ENCODE peak calls at places on chromosomes 16 and 17, in ten cellular contexts. D is vagina; K is astrocyte of the cerebellum; R is substantia nigra; X is WTC11; U is neural progenitor cell; Z is activated CD4-positive, alpha-beta T cell treated with anti-CD3 and anti-CD28 coated beads, Interleukin-2, amount 50 U/mL, for 1 hour; S is nephron progenitor cell; Q is stimulated activated CD4-positive, alpha-beta T cell treated with anti-CD3 and anti-CD28 coated beads, Interleukin-1b, Interleukin-23, amount 100 ng/mL, for 1 hour; N is GM03348. T is an unnamed sample.

GRCh38 chr17:81923302-81924260 is 4.0 kb downstream of the MAFG start:
- DNase-seq in R (no peak), D (no peak), Z (no peak), X (peak; percentile 68), U (peak; percentile 87), N (peak; percentile 85), S (peak; percentile 72), Q (no peak), K (no peak), T (peak; percentile 70)

GRCh38 chr16:85372627-85373372 is 240.3 kb upstream of the GSE1 start:
- DNase-seq in Q (no peak), D (no peak), Z (no peak), K (no peak), S (no peak), U (no peak), R (no peak), X (no peak), N (peak; percentile 82), T (no peak)

GRCh38 chr17:56820207-56820606 is 13.5 kb downstream of the C17orf67 start:
- DNase-seq in S (no peak), Z (no peak), R (no peak), U (no peak), Q (no peak), K (no peak), N (no peak), D (no peak), X (no peak), T (no peak)

GRCh38 chr17:49703557-49704277 is 4.0 kb downstream of the SLC35B1 start:
- DNase-seq in X (peak; percentile 25), K (peak; percentile 40), Q (no peak), D (no peak), Z (no peak), U (peak; percentile 79), S (peak; percentile 18), R (no peak), N (peak; percentile 28), T (peak; percentile 37)

GRCh38 chr17:65320856-65321255 is 183.7 kb downstream of the RGS9 start:
- DNase-seq in N (no peak), R (no peak), Q (no peak), S (no peak), U (no peak), Z (no peak), D (no peak), X (no peak), K (no peak), T (no peak)

GRCh38 chr17:27239046-27239445 is 54.9 kb upstream of the WSB1 start:
- DNase-seq in X (no peak), N (no peak), Z (no peak), R (no peak), Q (no peak), S (no peak), U (no peak), D (no peak), K (no peak), T (no peak)

GRCh38 chr16:46673320-46674013 is 15.5 kb downstream of the VPS35 start:
- DNase-seq in Z (peak; percentile 37), N (peak; percentile 73), U (peak; percentile 79), X (peak; percentile 62), K (peak; percentile 31), Q (no peak), R (no peak), D (no peak), S (peak; percentile 41), T (no peak)

GRCh38 chr16:11255737-11256656 is at the start of gene SOCS1:
- DNase-seq in Q (peak; percentile 85), K (peak; percentile 51), N (peak; percentile 96), Z (peak; percentile 83), D (no peak), S (peak; percentile 94), R (peak; percentile 11), X (peak; percentile 90), U (peak; percentile 96), T (peak; percentile 84)

GRCh38 chr17:70029019-70029767 is 45.8 kb upstream of the KCNJ16 start:
- DNase-seq in N (no peak), K (no peak), Z (no peak), U (peak; percentile 5), Q (no peak), S (no peak), X (no peak), D (no peak), R (no peak), T (no peak)

GRCh38 chr17:77148959-77149510 is 8.3 kb downstream of the SEC14L1 start:
- DNase-seq in R (no peak), K (no peak), S (no peak), N (no peak), D (no peak), Z (no peak), X (no peak), U (no peak), Q (no peak), T (no peak)

GRCh38 chr17:43676471-43676870 is 14.7 kb upstream of the MEOX1 start:
- DNase-seq in Z (no peak), U (no peak), N (peak; percentile 54), D (no peak), Q (no peak), X (no peak), R (no peak), S (no peak), K (no peak), T (no peak)

GRCh38 chr17:64411999-64412771 is 21.5 kb upstream of the PECAM1 start:
- DNase-seq in R (no peak), X (peak; percentile 59), Z (no peak), Q (no peak), S (peak; percentile 53), N (peak; percentile 47), D (no peak), K (no peak), U (peak; percentile 87), T (peak; percentile 56)

GRCh38 chr17:78532311-78532710 is 44.9 kb downstream of the DNAH17 start:
- DNase-seq in X (no peak), Z (no peak), R (no peak), Q (no peak), D (no peak), U (no peak), N (no peak), S (no peak), K (no peak), T (no peak)

GRCh38 chr17:81373536-81374160 is 21.6 kb upstream of the BAHCC1 start:
- DNase-seq in Z (no peak), N (no peak), K (no peak), U (no peak), Q (no peak), R (no peak), S (no peak), X (no peak), D (no peak), T (no peak)

GRCh38 chr16:85571813-85572619 is 41.1 kb upstream of the GSE1 start:
- DNase-seq in U (no peak), N (no peak), Z (no peak), X (no peak), R (no peak), S (no peak), Q (no peak), K (no peak), D (no peak), T (no peak)

GRCh38 chr16:55324491-55325447 is 766 bp downstream of the IRX6 start:
- DNase-seq in U (peak; percentile 56), S (peak; percentile 50), Q (no peak), Z (no peak), R (no peak), D (no peak), N (no peak), X (peak; percentile 45), K (no peak), T (no peak)

GRCh38 chr17:76556759-76557367 is 17.0 kb downstream of the PRCD start:
- DNase-seq in Z (peak; percentile 34), U (peak; percentile 25), K (no peak), R (no peak), N (peak; percentile 58), Q (no peak), X (no peak), D (no peak), S (no peak), T (peak; percentile 51)

GRCh38 chr16:47258874-47259461 is 115.2 kb upstream of the NETO2 start:
- DNase-seq in K (no peak), Q (no peak), X (peak; percentile 29), S (no peak), R (no peak), U (peak; percentile 37), N (peak; percentile 34), D (no peak), Z (no peak), T (no peak)

GRCh38 chr16:81137012-81137335 is 40.8 kb upstream of the GCSH start:
- DNase-seq in Z (no peak), X (no peak), S (peak; percentile 29), D (no peak), Q (no peak), N (no peak), R (no peak), K (peak; percentile 4), U (peak; percentile 73), T (no peak)

GRCh38 chr17:2011421-2012371 is 13.4 kb downstream of the RTN4RL1 start:
- DNase-seq in R (no peak), X (no peak), U (peak; percentile 55), Q (no peak), S (no peak), N (peak; percentile 86), K (peak; percentile 77), D (no peak), Z (no peak), T (peak; percentile 79)

GRCh38 chr16:7512503-7512902 is 179.9 kb downstream of the RBFOX1 start:
- DNase-seq in S (no peak), X (no peak), R (no peak), N (no peak), Z (no peak), D (no peak), Q (no peak), K (no peak), U (no peak), T (no peak)

GRCh38 chr16:28549301-28549899 is 4.3 kb upstream of the SGF29 start:
- DNase-seq in Z (no peak), U (no peak), Q (no peak), N (peak; percentile 44), R (no peak), K (no peak), D (no peak), X (no peak), S (no peak), T (no peak)

GRCh38 chr16:3971261-3971660 is 90.7 kb upstream of the CREBBP start:
- DNase-seq in X (no peak), Z (no peak), D (no peak), R (no peak), S (no peak), K (peak; percentile 55), N (no peak), U (no peak), Q (no peak), T (no peak)

GRCh38 chr17:47694818-47695663 is 1.1 kb downstream of the TBKBP1 start:
- DNase-seq in R (no peak), K (no peak), D (peak; percentile 94), Q (no peak), U (peak; percentile 45), S (peak; percentile 53), N (peak; percentile 86), X (no peak), Z (peak; percentile 31), T (peak; percentile 68)

GRCh38 chr17:14050616-14051015 is 18.7 kb upstream of the COX10 start:
- DNase-seq in X (no peak), N (no peak), R (no peak), S (no peak), Q (no peak), U (no peak), D (no peak), Z (no peak), K (no peak), T (no peak)

GRCh38 chr16:65497571-65497970 is 375.7 kb upstream of the CDH11 start:
- DNase-seq in U (no peak), D (no peak), K (peak; percentile 64), X (no peak), R (no peak), Z (no peak), Q (no peak), S (no peak), N (no peak), T (no peak)

GRCh38 chr17:9240659-9241370 is 219.5 kb downstream of the NTN1 start:
- DNase-seq in S (peak; percentile 70), Z (no peak), Q (no peak), U (peak; percentile 62), R (peak; percentile 35), X (peak; percentile 65), K (no peak), N (peak; percentile 44), D (no peak), T (peak; percentile 59)

GRCh38 chr16:26688699-26689098 is 378.0 kb upstream of the C16orf82 start:
- DNase-seq in Z (no peak), U (no peak), X (no peak), R (no peak), Q (no peak), K (no peak), D (no peak), S (no peak), N (no peak), T (no peak)